ENCODE peak calls at places on chromosomes 3 and 15, in four cellular contexts. One of them, this sample, is unnamed.

GRCh38 chr15:25683911-25684310 is 179.2 kb downstream of the ATP10A start:
- DNase-seq in OCI-LY7: no peak
- DNase-seq in cardiac muscle cell: no peak
- DNase-seq in HCT116: no peak
- DNase-seq in this sample: no peak

GRCh38 chr3:151047636-151048035 is 37.8 kb upstream of the MED12L start:
- DNase-seq in OCI-LY7: no peak
- DNase-seq in cardiac muscle cell: peak; percentile 62
- DNase-seq in HCT116: peak; percentile 23
- DNase-seq in this sample: no peak

GRCh38 chr15:34122771-34123183 is 20.9 kb downstream of the PGBD4 start:
- DNase-seq in OCI-LY7: no peak
- DNase-seq in cardiac muscle cell: peak; percentile 87
- DNase-seq in HCT116: no peak
- DNase-seq in this sample: no peak

GRCh38 chr3:17307482-17307881 is 422.7 kb downstream of the PLCL2 start:
- DNase-seq in OCI-LY7: no peak
- DNase-seq in cardiac muscle cell: peak; percentile 11
- DNase-seq in HCT116: no peak
- DNase-seq in this sample: no peak

GRCh38 chr3:192514081-192514753 is 213.1 kb downstream of the FGF12 start:
- DNase-seq in OCI-LY7: no peak
- DNase-seq in cardiac muscle cell: peak; percentile 33
- DNase-seq in HCT116: no peak
- DNase-seq in this sample: peak; percentile 46

GRCh38 chr3:149373235-149374125 is 4.0 kb downstream of the TM4SF1 start:
- DNase-seq in OCI-LY7: no peak
- DNase-seq in cardiac muscle cell: peak; percentile 87
- DNase-seq in HCT116: no peak
- DNase-seq in this sample: no peak

GRCh38 chr15:39199076-39199475 is 381.8 kb upstream of the THBS1 start:
- DNase-seq in OCI-LY7: no peak
- DNase-seq in cardiac muscle cell: no peak
- DNase-seq in HCT116: no peak
- DNase-seq in this sample: no peak

GRCh38 chr15:101536166-101536874 is 46.8 kb upstream of the PCSK6 start:
- DNase-seq in OCI-LY7: no peak
- DNase-seq in cardiac muscle cell: no peak
- DNase-seq in HCT116: no peak
- DNase-seq in this sample: no peak

GRCh38 chr15:74815121-74815933 is 2.7 kb downstream of the LMAN1L start:
- DNase-seq in OCI-LY7: no peak
- DNase-seq in cardiac muscle cell: no peak
- DNase-seq in HCT116: no peak
- DNase-seq in this sample: no peak

GRCh38 chr15:77069521-77070121 is 1.3 kb downstream of the TSPAN3 start:
- DNase-seq in OCI-LY7: no peak
- DNase-seq in cardiac muscle cell: no peak
- DNase-seq in HCT116: no peak
- DNase-seq in this sample: no peak

GRCh38 chr3:77325702-77326101 is 285.8 kb downstream of the ROBO2 start:
- DNase-seq in OCI-LY7: no peak
- DNase-seq in cardiac muscle cell: no peak
- DNase-seq in HCT116: no peak
- DNase-seq in this sample: no peak

GRCh38 chr3:64354956-64355355 is 129.7 kb upstream of the PRICKLE2 start:
- DNase-seq in OCI-LY7: no peak
- DNase-seq in cardiac muscle cell: no peak
- DNase-seq in HCT116: no peak
- DNase-seq in this sample: no peak

GRCh38 chr3:160704006-160704405 is 27.0 kb downstream of the ARL14 start:
- DNase-seq in OCI-LY7: no peak
- DNase-seq in cardiac muscle cell: no peak
- DNase-seq in HCT116: no peak
- DNase-seq in this sample: no peak

GRCh38 chr3:155714295-155714718 is 30.6 kb downstream of the PLCH1 start:
- DNase-seq in OCI-LY7: no peak
- DNase-seq in cardiac muscle cell: no peak
- DNase-seq in HCT116: no peak
- DNase-seq in this sample: no peak

GRCh38 chr3:128932516-128933212 is 53.2 kb downstream of the ACAD9 start:
- DNase-seq in OCI-LY7: no peak
- DNase-seq in cardiac muscle cell: no peak
- DNase-seq in HCT116: no peak
- DNase-seq in this sample: no peak

GRCh38 chr15:74124196-74124595 is 6.2 kb upstream of the ISLR2 start:
- DNase-seq in OCI-LY7: no peak
- DNase-seq in cardiac muscle cell: no peak
- DNase-seq in HCT116: no peak
- DNase-seq in this sample: no peak

GRCh38 chr3:73086071-73086494 is 24.6 kb downstream of the EBLN2 start:
- DNase-seq in OCI-LY7: peak; percentile 42
- DNase-seq in cardiac muscle cell: peak; percentile 59
- DNase-seq in HCT116: peak; percentile 38
- DNase-seq in this sample: peak; percentile 58

GRCh38 chr15:26697913-26698312 is 75.0 kb downstream of the GABRB3 start:
- DNase-seq in OCI-LY7: no peak
- DNase-seq in cardiac muscle cell: no peak
- DNase-seq in HCT116: no peak
- DNase-seq in this sample: no peak

GRCh38 chr3:101036213-101036618 is 43.0 kb upstream of the ABI3BP start:
- DNase-seq in OCI-LY7: no peak
- DNase-seq in cardiac muscle cell: peak; percentile 94
- DNase-seq in HCT116: peak; percentile 61
- DNase-seq in this sample: no peak

GRCh38 chr3:161914703-161915102 is 418.1 kb downstream of the OTOL1 start:
- DNase-seq in OCI-LY7: no peak
- DNase-seq in cardiac muscle cell: peak; percentile 81
- DNase-seq in HCT116: no peak
- DNase-seq in this sample: peak; percentile 35

DNA sequence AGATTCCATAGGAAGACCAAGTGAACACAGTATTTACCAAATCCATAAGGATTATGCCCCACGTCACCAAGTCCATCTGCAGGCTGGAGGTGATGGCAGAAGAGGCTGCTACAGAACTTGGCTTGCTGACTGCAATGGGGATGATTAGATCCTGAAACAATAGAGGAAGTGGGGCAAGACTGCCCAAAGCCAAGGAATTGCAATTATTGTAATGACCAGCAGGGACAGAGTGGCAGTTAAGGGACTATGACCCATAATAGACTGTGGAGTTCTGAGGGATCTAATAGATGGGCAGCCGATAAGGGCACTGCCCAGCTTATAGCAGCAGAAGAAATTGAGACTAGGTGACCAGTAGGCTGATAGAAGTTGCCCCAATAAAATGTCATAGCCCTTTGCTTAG is 108.4 kb downstream of the MINAR1 start:
- DNase-seq in OCI-LY7: peak; percentile 2
- DNase-seq in cardiac muscle cell: no peak
- DNase-seq in HCT116: peak; percentile 6
- DNase-seq in this sample: no peak
- TF ChIP-seq CTCF in OCI-LY7: peak; percentile 30
- TF ChIP-seq CTCF in cardiac muscle cell: no peak
- TF ChIP-seq CTCF in HCT116: peak; percentile 51
- TF ChIP-seq CTCF in this sample: peak; percentile 20

GRCh38 chr15:70099966-70100494 is 2.3 kb upstream of the TLE3 start:
- DNase-seq in OCI-LY7: peak; percentile 36
- DNase-seq in cardiac muscle cell: peak; percentile 41
- DNase-seq in HCT116: peak; percentile 13
- DNase-seq in this sample: no peak

GRCh38 chr15:70101459-70102113 is 3.9 kb upstream of the TLE3 start:
- DNase-seq in OCI-LY7: peak; percentile 65
- DNase-seq in cardiac muscle cell: peak; percentile 98
- DNase-seq in HCT116: peak; percentile 82
- DNase-seq in this sample: peak; percentile 72

GRCh38 chr15:70098461-70099166 is 897 bp upstream of the TLE3 start:
- DNase-seq in OCI-LY7: peak; percentile 42
- DNase-seq in cardiac muscle cell: peak; percentile 45
- DNase-seq in HCT116: peak; percentile 27
- DNase-seq in this sample: peak; percentile 53

GRCh38 chr15:70099167-70099965 is 1.6 kb upstream of the TLE3 start:
- DNase-seq in OCI-LY7: peak; percentile 100
- DNase-seq in cardiac muscle cell: peak; percentile 100
- DNase-seq in HCT116: peak; percentile 96
- DNase-seq in this sample: peak; percentile 100

DNA sequence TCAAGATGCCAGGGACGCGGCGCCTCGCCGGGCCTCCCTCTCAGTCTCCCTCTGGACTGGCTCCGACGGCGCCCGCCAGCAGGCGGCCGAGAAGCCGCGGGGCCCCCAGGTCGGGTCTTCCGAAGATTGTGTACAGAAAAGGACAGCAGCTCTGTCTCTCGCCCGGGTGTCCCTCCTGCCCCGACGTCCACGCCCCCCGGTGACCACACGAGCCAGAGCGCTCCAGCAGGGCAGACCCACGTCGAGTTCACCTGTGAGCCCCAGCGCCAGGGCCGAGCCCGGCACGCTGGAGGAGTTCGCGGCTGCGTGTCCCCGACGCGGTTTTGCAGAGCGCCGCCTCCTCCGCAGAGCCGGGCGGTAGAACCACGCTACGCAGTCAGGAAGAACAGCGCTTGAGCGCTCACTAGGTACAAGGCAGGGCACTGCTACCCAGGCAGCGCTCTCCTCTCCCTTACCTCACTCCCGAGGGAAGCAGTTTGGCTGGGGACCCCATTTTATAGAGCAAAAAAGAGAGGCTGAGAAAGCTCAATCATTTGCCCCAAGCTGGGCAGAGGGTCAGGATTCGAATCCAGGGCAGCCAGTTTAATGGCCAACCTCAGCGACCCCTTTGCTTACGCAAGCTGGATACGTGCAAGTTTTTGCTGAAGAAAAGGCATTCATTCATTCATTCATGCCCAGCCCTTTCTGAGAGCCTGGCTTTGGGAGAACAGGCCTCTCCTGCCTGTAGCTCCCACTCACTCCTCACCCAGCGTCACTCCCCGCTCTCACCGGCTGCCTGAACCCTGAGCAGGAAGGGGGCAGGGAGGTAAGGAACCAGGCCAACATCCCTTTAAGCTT is 3.0 kb upstream of the TLE3 start:
- DNase-seq in OCI-LY7: peak; percentile 68
- DNase-seq in cardiac muscle cell: peak; percentile 91
- DNase-seq in HCT116: peak; percentile 27
- DNase-seq in this sample: peak; percentile 59
- TF ChIP-seq CTCF in OCI-LY7: peak; percentile 54
- TF ChIP-seq CTCF in cardiac muscle cell: peak; percentile 45
- TF ChIP-seq CTCF in HCT116: no peak
- TF ChIP-seq CTCF in this sample: peak; percentile 66

GRCh38 chr15:70424937-70425411 is 327.3 kb upstream of the TLE3 start:
- DNase-seq in OCI-LY7: no peak
- DNase-seq in cardiac muscle cell: no peak
- DNase-seq in HCT116: no peak
- DNase-seq in this sample: no peak

GRCh38 chr15:70427531-70428120 is 329.9 kb upstream of the TLE3 start:
- DNase-seq in OCI-LY7: no peak
- DNase-seq in cardiac muscle cell: peak; percentile 40
- DNase-seq in HCT116: no peak
- DNase-seq in this sample: no peak

GRCh38 chr15:70428211-70428822 is 330.6 kb upstream of the TLE3 start:
- DNase-seq in OCI-LY7: no peak
- DNase-seq in cardiac muscle cell: no peak
- DNase-seq in HCT116: no peak
- DNase-seq in this sample: no peak

GRCh38 chr15:70426065-70426821 is 328.5 kb upstream of the TLE3 start:
- DNase-seq in OCI-LY7: no peak
- DNase-seq in cardiac muscle cell: no peak
- DNase-seq in HCT116: no peak
- DNase-seq in this sample: no peak

GRCh38 chr15:70427120-70427519 is 329.4 kb upstream of the TLE3 start:
- DNase-seq in OCI-LY7: no peak
- DNase-seq in cardiac muscle cell: peak; percentile 20
- DNase-seq in HCT116: no peak
- DNase-seq in this sample: no peak
- TF ChIP-seq CTCF in OCI-LY7: no peak
- TF ChIP-seq CTCF in cardiac muscle cell: peak; percentile 27
- TF ChIP-seq CTCF in HCT116: no peak
- TF ChIP-seq CTCF in this sample: peak; percentile 32

GRCh38 chr3:168248383-168249047 is 152.8 kb upstream of the GOLIM4 start:
- DNase-seq in OCI-LY7: no peak
- DNase-seq in cardiac muscle cell: peak; percentile 46
- DNase-seq in HCT116: no peak
- DNase-seq in this sample: peak; percentile 52
- TF ChIP-seq CTCF in OCI-LY7: no peak
- TF ChIP-seq CTCF in cardiac muscle cell: no peak
- TF ChIP-seq CTCF in HCT116: no peak
- TF ChIP-seq CTCF in this sample: no peak

GRCh38 chr3:159191454-159191853 is 389.6 kb downstream of the MFSD1 start:
- DNase-seq in OCI-LY7: no peak
- DNase-seq in cardiac muscle cell: peak; percentile 45
- DNase-seq in HCT116: peak; percentile 7
- DNase-seq in this sample: no peak
- TF ChIP-seq CTCF in OCI-LY7: no peak
- TF ChIP-seq CTCF in cardiac muscle cell: no peak
- TF ChIP-seq CTCF in HCT116: no peak
- TF ChIP-seq CTCF in this sample: no peak

GRCh38 chr15:70097337-70098169 is at the start of gene TLE3:
- DNase-seq in OCI-LY7: peak; percentile 99
- DNase-seq in cardiac muscle cell: peak; percentile 99
- DNase-seq in HCT116: peak; percentile 95
- DNase-seq in this sample: peak; percentile 96
- TF ChIP-seq CTCF in OCI-LY7: peak; percentile 71
- TF ChIP-seq CTCF in cardiac muscle cell: peak; percentile 44
- TF ChIP-seq CTCF in HCT116: no peak
- TF ChIP-seq CTCF in this sample: peak; percentile 57

GRCh38 chr3:66797916-66798560 is 200.1 kb upstream of the KBTBD8 start:
- DNase-seq in OCI-LY7: no peak
- DNase-seq in cardiac muscle cell: peak; percentile 74
- DNase-seq in HCT116: no peak
- DNase-seq in this sample: peak; percentile 51

GRCh38 chr3:66808891-66809578 is 189.1 kb upstream of the KBTBD8 start:
- DNase-seq in OCI-LY7: no peak
- DNase-seq in cardiac muscle cell: no peak
- DNase-seq in HCT116: no peak
- DNase-seq in this sample: no peak

GRCh38 chr3:66803706-66804496 is 194.2 kb upstream of the KBTBD8 start:
- DNase-seq in OCI-LY7: no peak
- DNase-seq in cardiac muscle cell: no peak
- DNase-seq in HCT116: no peak
- DNase-seq in this sample: no peak

GRCh38 chr3:66800941-66801545 is 197.1 kb upstream of the KBTBD8 start:
- DNase-seq in OCI-LY7: no peak
- DNase-seq in cardiac muscle cell: no peak
- DNase-seq in HCT116: no peak
- DNase-seq in this sample: no peak

GRCh38 chr3:66803206-66803605 is 194.9 kb upstream of the KBTBD8 start:
- DNase-seq in OCI-LY7: no peak
- DNase-seq in cardiac muscle cell: no peak
- DNase-seq in HCT116: no peak
- DNase-seq in this sample: no peak
- TF ChIP-seq CTCF in OCI-LY7: peak; percentile 34
- TF ChIP-seq CTCF in cardiac muscle cell: peak; percentile 23
- TF ChIP-seq CTCF in HCT116: peak; percentile 33
- TF ChIP-seq CTCF in this sample: peak; percentile 54

This sample was measured in neural crest cell.